ENCODE peak calls at places on chromosome X, in ten cellular contexts. One of them, this sample, is unnamed.

GRCh38 chrX:49165901-49166881 is 3.6 kb downstream of the MAGIX start:
- DNase-seq in choroid plexus epithelial cell: peak; percentile 86
- DNase-seq in chondrocyte: no peak
- DNase-seq in CD4-positive, alpha-beta T cell: peak; percentile 61
- DNase-seq in type B pancreatic cell: no peak
- DNase-seq in cardiac fibroblast: peak; percentile 74
- DNase-seq in left ventricle myocardium inferior: peak; percentile 80
- DNase-seq in fibroblast of lung: peak; percentile 76
- DNase-seq in H9: peak; percentile 94
- DNase-seq in AG04450: no peak
- DNase-seq in this sample: peak; percentile 47

GRCh38 chrX:109487640-109488039 is 5.8 kb upstream of the GUCY2F start:
- DNase-seq in choroid plexus epithelial cell: no peak
- DNase-seq in chondrocyte: no peak
- DNase-seq in CD4-positive, alpha-beta T cell: no peak
- DNase-seq in type B pancreatic cell: no peak
- DNase-seq in cardiac fibroblast: no peak
- DNase-seq in left ventricle myocardium inferior: no peak
- DNase-seq in fibroblast of lung: no peak
- DNase-seq in H9: no peak
- DNase-seq in AG04450: no peak
- DNase-seq in this sample: no peak

GRCh38 chrX:19344661-19345060 is 934 bp downstream of the PDHA1 start:
- DNase-seq in choroid plexus epithelial cell: no peak
- DNase-seq in chondrocyte: no peak
- DNase-seq in CD4-positive, alpha-beta T cell: no peak
- DNase-seq in type B pancreatic cell: no peak
- DNase-seq in cardiac fibroblast: no peak
- DNase-seq in left ventricle myocardium inferior: no peak
- DNase-seq in fibroblast of lung: no peak
- DNase-seq in H9: no peak
- DNase-seq in AG04450: no peak
- DNase-seq in this sample: no peak

GRCh38 chrX:65668362-65669310 is 1.2 kb downstream of the MSN start:
- DNase-seq in choroid plexus epithelial cell: peak; percentile 69
- DNase-seq in chondrocyte: no peak
- DNase-seq in CD4-positive, alpha-beta T cell: peak; percentile 49
- DNase-seq in type B pancreatic cell: no peak
- DNase-seq in cardiac fibroblast: peak; percentile 86
- DNase-seq in left ventricle myocardium inferior: peak; percentile 65
- DNase-seq in fibroblast of lung: peak; percentile 85
- DNase-seq in H9: peak; percentile 56
- DNase-seq in AG04450: no peak
- DNase-seq in this sample: no peak

GRCh38 chrX:150967786-150968185 is 15.3 kb upstream of the HMGB3 start:
- DNase-seq in choroid plexus epithelial cell: no peak
- DNase-seq in chondrocyte: peak; percentile 82
- DNase-seq in CD4-positive, alpha-beta T cell: no peak
- DNase-seq in type B pancreatic cell: no peak
- DNase-seq in cardiac fibroblast: no peak
- DNase-seq in left ventricle myocardium inferior: no peak
- DNase-seq in fibroblast of lung: no peak
- DNase-seq in H9: no peak
- DNase-seq in AG04450: no peak
- DNase-seq in this sample: no peak

GRCh38 chrX:153983321-153983729 is 10.8 kb downstream of the TMEM187 start:
- DNase-seq in choroid plexus epithelial cell: no peak
- DNase-seq in chondrocyte: no peak
- DNase-seq in CD4-positive, alpha-beta T cell: no peak
- DNase-seq in type B pancreatic cell: no peak
- DNase-seq in cardiac fibroblast: no peak
- DNase-seq in left ventricle myocardium inferior: no peak
- DNase-seq in fibroblast of lung: no peak
- DNase-seq in H9: no peak
- DNase-seq in AG04450: no peak
- DNase-seq in this sample: no peak

GRCh38 chrX:155112171-155112570 is 40.9 kb downstream of the BRCC3 start:
- DNase-seq in choroid plexus epithelial cell: peak; percentile 19
- DNase-seq in chondrocyte: no peak
- DNase-seq in CD4-positive, alpha-beta T cell: no peak
- DNase-seq in type B pancreatic cell: no peak
- DNase-seq in cardiac fibroblast: no peak
- DNase-seq in left ventricle myocardium inferior: no peak
- DNase-seq in fibroblast of lung: no peak
- DNase-seq in H9: no peak
- DNase-seq in AG04450: no peak
- DNase-seq in this sample: no peak

GRCh38 chrX:131187234-131187633 is 101.9 kb downstream of the IGSF1 start:
- DNase-seq in choroid plexus epithelial cell: no peak
- DNase-seq in chondrocyte: no peak
- DNase-seq in CD4-positive, alpha-beta T cell: no peak
- DNase-seq in type B pancreatic cell: no peak
- DNase-seq in cardiac fibroblast: no peak
- DNase-seq in left ventricle myocardium inferior: no peak
- DNase-seq in fibroblast of lung: no peak
- DNase-seq in H9: no peak
- DNase-seq in AG04450: no peak
- DNase-seq in this sample: no peak

GRCh38 chrX:135629342-135629741 is 84.1 kb upstream of the CT45A1 start:
- DNase-seq in choroid plexus epithelial cell: no peak
- DNase-seq in chondrocyte: no peak
- DNase-seq in CD4-positive, alpha-beta T cell: no peak
- DNase-seq in type B pancreatic cell: no peak
- DNase-seq in cardiac fibroblast: no peak
- DNase-seq in left ventricle myocardium inferior: no peak
- DNase-seq in fibroblast of lung: no peak
- DNase-seq in H9: no peak
- DNase-seq in AG04450: no peak
- DNase-seq in this sample: no peak

GRCh38 chrX:135632353-135632752 is 81.1 kb upstream of the CT45A1 start:
- DNase-seq in choroid plexus epithelial cell: no peak
- DNase-seq in chondrocyte: no peak
- DNase-seq in CD4-positive, alpha-beta T cell: no peak
- DNase-seq in type B pancreatic cell: no peak
- DNase-seq in cardiac fibroblast: peak; percentile 5
- DNase-seq in left ventricle myocardium inferior: no peak
- DNase-seq in fibroblast of lung: no peak
- DNase-seq in H9: no peak
- DNase-seq in AG04450: no peak
- DNase-seq in this sample: no peak
- TF ChIP-seq CTCF in choroid plexus epithelial cell: no peak
- TF ChIP-seq CTCF in chondrocyte: no peak
- TF ChIP-seq CTCF in CD4-positive, alpha-beta T cell: no peak
- TF ChIP-seq CTCF in type B pancreatic cell: no peak
- TF ChIP-seq CTCF in cardiac fibroblast: no peak
- TF ChIP-seq CTCF in left ventricle myocardium inferior: peak; percentile 15
- TF ChIP-seq CTCF in fibroblast of lung: no peak
- TF ChIP-seq CTCF in H9: no peak
- TF ChIP-seq CTCF in AG04450: no peak
- TF ChIP-seq CTCF in this sample: no peak

GRCh38 chrX:133745361-133745760 is 240.0 kb downstream of the GPC3 start:
- DNase-seq in choroid plexus epithelial cell: no peak
- DNase-seq in chondrocyte: no peak
- DNase-seq in CD4-positive, alpha-beta T cell: no peak
- DNase-seq in type B pancreatic cell: no peak
- DNase-seq in cardiac fibroblast: no peak
- DNase-seq in left ventricle myocardium inferior: no peak
- DNase-seq in fibroblast of lung: no peak
- DNase-seq in H9: no peak
- DNase-seq in AG04450: no peak
- DNase-seq in this sample: no peak

GRCh38 chrX:133746593-133746992 is 238.8 kb downstream of the GPC3 start:
- DNase-seq in choroid plexus epithelial cell: no peak
- DNase-seq in chondrocyte: no peak
- DNase-seq in CD4-positive, alpha-beta T cell: no peak
- DNase-seq in type B pancreatic cell: no peak
- DNase-seq in cardiac fibroblast: no peak
- DNase-seq in left ventricle myocardium inferior: no peak
- DNase-seq in fibroblast of lung: no peak
- DNase-seq in H9: no peak
- DNase-seq in AG04450: no peak
- DNase-seq in this sample: no peak

GRCh38 chrX:133741303-133741702 is 244.1 kb downstream of the GPC3 start:
- DNase-seq in choroid plexus epithelial cell: peak; percentile 8
- DNase-seq in chondrocyte: no peak
- DNase-seq in CD4-positive, alpha-beta T cell: no peak
- DNase-seq in type B pancreatic cell: no peak
- DNase-seq in cardiac fibroblast: no peak
- DNase-seq in left ventricle myocardium inferior: no peak
- DNase-seq in fibroblast of lung: peak; percentile 43
- DNase-seq in H9: no peak
- DNase-seq in AG04450: no peak
- DNase-seq in this sample: no peak

DNA sequence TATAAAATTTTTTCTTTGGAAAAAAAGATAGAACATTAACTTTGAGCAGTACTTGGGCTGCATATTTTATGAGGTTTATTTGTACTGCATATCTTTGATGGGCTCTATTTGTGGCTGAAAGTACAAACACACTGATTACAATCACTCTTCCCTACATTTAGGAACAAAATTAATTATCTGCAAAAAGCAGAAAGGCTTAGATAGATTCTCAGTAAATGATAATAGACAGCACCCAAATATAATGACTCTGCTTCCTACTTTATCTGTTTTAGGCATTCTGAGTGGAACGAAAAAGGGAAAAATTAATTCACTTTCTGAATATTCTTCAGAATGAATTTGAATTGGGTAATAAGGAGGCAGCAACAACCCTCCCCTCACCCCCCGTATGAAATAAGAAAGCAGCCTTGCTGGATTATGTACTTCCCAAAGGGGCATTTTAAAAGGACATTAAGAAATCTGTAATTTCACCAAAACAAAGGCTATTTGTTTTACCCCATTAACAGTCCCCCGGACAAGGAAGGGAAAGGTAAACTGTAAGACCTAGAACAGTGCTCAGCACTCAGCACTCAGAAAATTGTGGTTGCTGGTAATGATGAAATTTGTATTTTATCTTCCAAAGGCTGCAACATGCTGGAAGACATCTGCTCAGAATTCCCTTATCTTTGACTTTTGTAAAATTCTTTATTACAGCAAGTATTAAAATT is 242.6 kb downstream of the GPC3 start:
- DNase-seq in choroid plexus epithelial cell: no peak
- DNase-seq in chondrocyte: no peak
- DNase-seq in CD4-positive, alpha-beta T cell: no peak
- DNase-seq in type B pancreatic cell: no peak
- DNase-seq in cardiac fibroblast: no peak
- DNase-seq in left ventricle myocardium inferior: no peak
- DNase-seq in fibroblast of lung: no peak
- DNase-seq in H9: no peak
- DNase-seq in AG04450: no peak
- DNase-seq in this sample: no peak
- TF ChIP-seq CTCF in choroid plexus epithelial cell: no peak
- TF ChIP-seq CTCF in chondrocyte: no peak
- TF ChIP-seq CTCF in CD4-positive, alpha-beta T cell: no peak
- TF ChIP-seq CTCF in type B pancreatic cell: no peak
- TF ChIP-seq CTCF in cardiac fibroblast: no peak
- TF ChIP-seq CTCF in left ventricle myocardium inferior: no peak
- TF ChIP-seq CTCF in fibroblast of lung: no peak
- TF ChIP-seq CTCF in H9: no peak
- TF ChIP-seq CTCF in AG04450: no peak
- TF ChIP-seq CTCF in this sample: no peak

GRCh38 chrX:118259213-118259612 is 86.7 kb upstream of the WDR44 start:
- DNase-seq in choroid plexus epithelial cell: no peak
- DNase-seq in chondrocyte: no peak
- DNase-seq in CD4-positive, alpha-beta T cell: no peak
- DNase-seq in type B pancreatic cell: no peak
- DNase-seq in cardiac fibroblast: no peak
- DNase-seq in left ventricle myocardium inferior: no peak
- DNase-seq in fibroblast of lung: no peak
- DNase-seq in H9: no peak
- DNase-seq in AG04450: no peak
- DNase-seq in this sample: no peak

GRCh38 chrX:118261136-118261535 is 84.8 kb upstream of the WDR44 start:
- DNase-seq in choroid plexus epithelial cell: no peak
- DNase-seq in chondrocyte: no peak
- DNase-seq in CD4-positive, alpha-beta T cell: no peak
- DNase-seq in type B pancreatic cell: no peak
- DNase-seq in cardiac fibroblast: no peak
- DNase-seq in left ventricle myocardium inferior: no peak
- DNase-seq in fibroblast of lung: no peak
- DNase-seq in H9: no peak
- DNase-seq in AG04450: no peak
- DNase-seq in this sample: no peak

GRCh38 chrX:118255921-118256320 is 90.0 kb upstream of the WDR44 start:
- DNase-seq in choroid plexus epithelial cell: no peak
- DNase-seq in chondrocyte: no peak
- DNase-seq in CD4-positive, alpha-beta T cell: no peak
- DNase-seq in type B pancreatic cell: no peak
- DNase-seq in cardiac fibroblast: no peak
- DNase-seq in left ventricle myocardium inferior: no peak
- DNase-seq in fibroblast of lung: no peak
- DNase-seq in H9: no peak
- DNase-seq in AG04450: no peak
- DNase-seq in this sample: no peak

GRCh38 chrX:118254611-118255010 is 91.3 kb upstream of the WDR44 start:
- DNase-seq in choroid plexus epithelial cell: peak; percentile 60
- DNase-seq in chondrocyte: no peak
- DNase-seq in CD4-positive, alpha-beta T cell: peak; percentile 5
- DNase-seq in type B pancreatic cell: no peak
- DNase-seq in cardiac fibroblast: peak; percentile 61
- DNase-seq in left ventricle myocardium inferior: no peak
- DNase-seq in fibroblast of lung: peak; percentile 22
- DNase-seq in H9: peak; percentile 31
- DNase-seq in AG04450: no peak
- DNase-seq in this sample: peak; percentile 71

DNA sequence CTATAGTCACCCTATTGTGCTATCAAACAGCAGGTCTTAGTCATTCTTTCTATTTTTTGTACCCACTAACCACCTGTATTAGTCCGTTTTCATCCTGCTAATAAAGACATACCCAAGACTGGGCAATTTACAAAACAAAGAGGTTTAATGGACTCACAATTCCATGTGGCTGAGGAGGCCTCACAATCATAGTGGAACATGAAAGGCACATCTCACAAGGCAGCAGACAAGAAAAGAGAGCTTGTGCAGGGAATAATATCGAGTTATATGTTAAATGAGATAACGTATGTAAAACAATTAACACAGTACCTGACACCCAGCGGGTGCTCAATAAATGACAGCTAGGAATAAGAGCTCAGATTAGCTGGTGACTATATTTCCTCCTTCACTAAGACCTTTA is 88.1 kb upstream of the WDR44 start:
- DNase-seq in choroid plexus epithelial cell: no peak
- DNase-seq in chondrocyte: no peak
- DNase-seq in CD4-positive, alpha-beta T cell: no peak
- DNase-seq in type B pancreatic cell: no peak
- DNase-seq in cardiac fibroblast: no peak
- DNase-seq in left ventricle myocardium inferior: no peak
- DNase-seq in fibroblast of lung: no peak
- DNase-seq in H9: no peak
- DNase-seq in AG04450: no peak
- DNase-seq in this sample: no peak
- TF ChIP-seq CTCF in choroid plexus epithelial cell: no peak
- TF ChIP-seq CTCF in chondrocyte: no peak
- TF ChIP-seq CTCF in CD4-positive, alpha-beta T cell: no peak
- TF ChIP-seq CTCF in type B pancreatic cell: no peak
- TF ChIP-seq CTCF in cardiac fibroblast: no peak
- TF ChIP-seq CTCF in left ventricle myocardium inferior: no peak
- TF ChIP-seq CTCF in fibroblast of lung: no peak
- TF ChIP-seq CTCF in H9: no peak
- TF ChIP-seq CTCF in AG04450: no peak
- TF ChIP-seq CTCF in this sample: no peak

GRCh38 chrX:79588233-79588632 is 221.1 kb upstream of the ITM2A start:
- DNase-seq in choroid plexus epithelial cell: no peak
- DNase-seq in chondrocyte: no peak
- DNase-seq in CD4-positive, alpha-beta T cell: no peak
- DNase-seq in type B pancreatic cell: no peak
- DNase-seq in cardiac fibroblast: no peak
- DNase-seq in left ventricle myocardium inferior: no peak
- DNase-seq in fibroblast of lung: no peak
- DNase-seq in H9: no peak
- DNase-seq in AG04450: no peak
- DNase-seq in this sample: no peak

DNA sequence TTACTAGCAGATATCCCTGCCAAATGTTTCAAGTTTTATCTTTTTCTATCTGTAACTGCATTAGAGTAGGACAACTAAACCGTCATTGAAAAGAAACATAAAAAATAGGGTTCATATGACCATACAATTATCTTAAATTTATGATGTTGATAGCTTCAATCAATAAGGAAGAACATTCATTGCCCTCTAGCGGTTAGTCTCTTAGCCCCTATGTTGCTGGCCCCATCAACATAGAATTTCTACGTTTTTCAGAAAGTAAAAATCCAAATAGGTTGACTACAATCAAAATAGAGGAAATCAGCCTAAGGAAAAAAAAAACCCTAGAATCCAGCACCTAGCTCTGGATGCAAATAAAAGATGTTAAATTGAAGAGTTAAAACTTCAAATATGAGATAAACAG is 225.1 kb upstream of the ITM2A start:
- DNase-seq in choroid plexus epithelial cell: no peak
- DNase-seq in chondrocyte: no peak
- DNase-seq in CD4-positive, alpha-beta T cell: no peak
- DNase-seq in type B pancreatic cell: no peak
- DNase-seq in cardiac fibroblast: no peak
- DNase-seq in left ventricle myocardium inferior: no peak
- DNase-seq in fibroblast of lung: no peak
- DNase-seq in H9: no peak
- DNase-seq in AG04450: no peak
- DNase-seq in this sample: no peak
- TF ChIP-seq CTCF in choroid plexus epithelial cell: no peak
- TF ChIP-seq CTCF in chondrocyte: no peak
- TF ChIP-seq CTCF in CD4-positive, alpha-beta T cell: no peak
- TF ChIP-seq CTCF in type B pancreatic cell: peak; percentile 42
- TF ChIP-seq CTCF in cardiac fibroblast: no peak
- TF ChIP-seq CTCF in left ventricle myocardium inferior: no peak
- TF ChIP-seq CTCF in fibroblast of lung: no peak
- TF ChIP-seq CTCF in H9: peak; percentile 49
- TF ChIP-seq CTCF in AG04450: no peak
- TF ChIP-seq CTCF in this sample: no peak

This sample was measured in mesothelial cell of epicardium.